ENCODE peak calls at places on chromosomes 1 and 21, in seven cellular contexts. G, D, Q, H, B, R and O are unnamed samples.

GRCh38 chr1:192709544-192709943 is 73.6 kb downstream of the RGS13 start:
- DNase-seq in H (no peak), R (no peak), D (no peak), G (no peak), B (no peak), Q (no peak), O (peak)

GRCh38 chr1:180002437-180002836 is 47.8 kb downstream of the CEP350 start:
- DNase-seq in B (no peak), H (no peak), G (no peak), Q (no peak), R (no peak), D (no peak), O (no peak)

GRCh38 chr1:7069888-7070287 is 284.6 kb downstream of the CAMTA1 start:
- DNase-seq in B (no peak), G (no peak), H (no peak), Q (no peak), D (no peak), R (peak), O (no peak)

GRCh38 chr1:91830242-91831131 is 55.5 kb downstream of the TGFBR3 start:
- DNase-seq in G (peak), Q (no peak), R (no peak), H (peak), D (peak), B (no peak), O (no peak)

GRCh38 chr1:43552813-43553212 is 22.1 kb downstream of the PTPRF start:
- DNase-seq in D (peak), H (peak), R (no peak), B (no peak), Q (no peak), G (no peak), O (no peak)

GRCh38 chr1:109198745-109199144 is 15.0 kb upstream of the SARS1 start:
- DNase-seq in R (no peak), D (no peak), H (no peak), G (no peak), B (no peak), Q (no peak), O (no peak)

GRCh38 chr1:63122051-63122450 is 200.3 kb upstream of the FOXD3 start:
- DNase-seq in R (peak), D (no peak), B (no peak), G (no peak), H (no peak), Q (no peak), O (no peak)

GRCh38 chr1:7376676-7377075 is 394.4 kb upstream of the VAMP3 start:
- DNase-seq in B (no peak), R (no peak), D (no peak), Q (no peak), G (no peak), H (no peak), O (no peak)

GRCh38 chr1:17009706-17010105 is 2.0 kb downstream of the ATP13A2 start:
- DNase-seq in B (no peak), H (no peak), D (peak), Q (no peak), R (no peak), G (no peak), O (no peak)

GRCh38 chr1:21924503-21925005 is 12.6 kb downstream of the HSPG2 start:
- DNase-seq in B (no peak), Q (no peak), G (no peak), R (no peak), D (no peak), H (no peak), O (no peak)

GRCh38 chr1:79726321-79726720 is 719.8 kb upstream of the ADGRL4 start:
- DNase-seq in D (no peak), B (no peak), R (no peak), H (no peak), Q (no peak), G (peak), O (no peak)

GRCh38 chr1:198042168-198042567 is 114.6 kb upstream of the NEK7 start:
- DNase-seq in R (no peak), D (no peak), H (no peak), G (no peak), Q (no peak), B (no peak), O (no peak)

GRCh38 chr1:151680812-151681211 is 35.8 kb downstream of the CELF3 start:
- DNase-seq in H (no peak), R (no peak), Q (no peak), D (no peak), G (peak), B (no peak), O (no peak)

GRCh38 chr1:41500378-41500777 is 15.9 kb upstream of the EDN2 start:
- DNase-seq in R (no peak), H (no peak), B (no peak), D (peak), Q (no peak), G (no peak), O (no peak)

GRCh38 chr1:230292739-230293720 is 133.1 kb downstream of the PGBD5 start:
- DNase-seq in Q (no peak), D (no peak), G (no peak), R (no peak), B (no peak), H (no peak), O (no peak)

GRCh38 chr1:180235502-180236239 is 5.6 kb downstream of the LHX4 start:
- DNase-seq in B (no peak), G (no peak), D (no peak), Q (no peak), H (no peak), R (no peak), O (no peak)

GRCh38 chr21:16186742-16187141 is 457.0 kb downstream of the USP25 start:
- DNase-seq in R (peak), H (no peak), B (no peak), D (no peak), G (no peak), Q (no peak), O (no peak)

GRCh38 chr1:15756143-15757015 is 2.2 kb upstream of the FBLIM1 start:
- DNase-seq in G (no peak), R (no peak), Q (no peak), H (no peak), D (peak), B (no peak), O (no peak)

GRCh38 chr1:6025269-6026094 is 20.2 kb upstream of the KCNAB2 start:
- DNase-seq in D (no peak), R (no peak), Q (no peak), G (no peak), B (no peak), H (no peak), O (no peak)

GRCh38 chr21:42559326-42559725 is 45.7 kb downstream of the SLC37A1 start:
- DNase-seq in B (no peak), G (no peak), D (peak), Q (no peak), H (no peak), R (no peak), O (no peak)

GRCh38 chr21:45098867-45099266 is 24.5 kb downstream of the ADARB1 start:
- DNase-seq in H (no peak), R (peak), D (no peak), B (no peak), Q (no peak), G (no peak), O (peak)

GRCh38 chr1:2544875-2545638 is 11.1 kb upstream of the TNFRSF14 start:
- DNase-seq in B (no peak), Q (no peak), R (peak), G (no peak), D (no peak), H (no peak), O (no peak)

GRCh38 chr1:201778279-201779023 is 50.5 kb upstream of the IPO9 start:
- DNase-seq in D (no peak), R (no peak), G (no peak), Q (no peak), H (no peak), B (no peak), O (no peak)